ENCODE peak calls at places on chromosomes 6 and 20, in six cellular contexts. One of them, this sample, is unnamed.

GRCh38 chr20:62795023-62795761 is 1.1 kb upstream of the MRGBP start:
- DNase-seq in kidney epithelial cell: no peak
- DNase-seq in hepatocyte: peak
- DNase-seq in PC-3: peak
- DNase-seq in GM10248: no peak
- DNase-seq in IMR-90: peak
- DNase-seq in this sample: peak

GRCh38 chr20:20492521-20493334 is 124.8 kb downstream of the INSM1 start:
- DNase-seq in kidney epithelial cell: no peak
- DNase-seq in hepatocyte: no peak
- DNase-seq in PC-3: no peak
- DNase-seq in GM10248: no peak
- DNase-seq in IMR-90: no peak
- DNase-seq in this sample: no peak

GRCh38 chr6:134750669-134751068 is 199.2 kb downstream of the ALDH8A1 start:
- DNase-seq in kidney epithelial cell: no peak
- DNase-seq in hepatocyte: no peak
- DNase-seq in PC-3: no peak
- DNase-seq in GM10248: no peak
- DNase-seq in IMR-90: peak
- DNase-seq in this sample: no peak

GRCh38 chr6:149963462-149964242 is at the start of gene ULBP1:
- DNase-seq in kidney epithelial cell: no peak
- DNase-seq in hepatocyte: peak
- DNase-seq in PC-3: peak
- DNase-seq in GM10248: peak
- DNase-seq in IMR-90: peak
- DNase-seq in this sample: peak

GRCh38 chr6:113182370-113183141 is 674.6 kb upstream of the MARCKS start:
- DNase-seq in kidney epithelial cell: peak
- DNase-seq in hepatocyte: no peak
- DNase-seq in PC-3: peak
- DNase-seq in GM10248: no peak
- DNase-seq in IMR-90: peak
- DNase-seq in this sample: no peak

GRCh38 chr6:127249619-127250018 is 17.0 kb upstream of the RNF146 start:
- DNase-seq in kidney epithelial cell: no peak
- DNase-seq in hepatocyte: no peak
- DNase-seq in PC-3: no peak
- DNase-seq in GM10248: no peak
- DNase-seq in IMR-90: no peak
- DNase-seq in this sample: no peak

GRCh38 chr20:3339076-3339475 is 68.4 kb downstream of the DNAAF9 start:
- DNase-seq in kidney epithelial cell: no peak
- DNase-seq in hepatocyte: no peak
- DNase-seq in PC-3: no peak
- DNase-seq in GM10248: no peak
- DNase-seq in IMR-90: peak
- DNase-seq in this sample: no peak

GRCh38 chr6:25219581-25220249 is 59.5 kb upstream of the CARMIL1 start:
- DNase-seq in kidney epithelial cell: no peak
- DNase-seq in hepatocyte: no peak
- DNase-seq in PC-3: no peak
- DNase-seq in GM10248: no peak
- DNase-seq in IMR-90: no peak
- DNase-seq in this sample: no peak

GRCh38 chr6:71205336-71205956 is 83.2 kb upstream of the OGFRL1 start:
- DNase-seq in kidney epithelial cell: no peak
- DNase-seq in hepatocyte: no peak
- DNase-seq in PC-3: no peak
- DNase-seq in GM10248: no peak
- DNase-seq in IMR-90: peak
- DNase-seq in this sample: no peak

GRCh38 chr6:142794424-142794823 is 150.6 kb downstream of the HIVEP2 start:
- DNase-seq in kidney epithelial cell: no peak
- DNase-seq in hepatocyte: no peak
- DNase-seq in PC-3: no peak
- DNase-seq in GM10248: no peak
- DNase-seq in IMR-90: no peak
- DNase-seq in this sample: no peak

GRCh38 chr6:36061236-36061635 is 33.6 kb downstream of the MAPK14 start:
- DNase-seq in kidney epithelial cell: no peak
- DNase-seq in hepatocyte: no peak
- DNase-seq in PC-3: no peak
- DNase-seq in GM10248: no peak
- DNase-seq in IMR-90: no peak
- DNase-seq in this sample: no peak

GRCh38 chr20:2519115-2519815 is 10.6 kb upstream of the ZNF343 start:
- DNase-seq in kidney epithelial cell: no peak
- DNase-seq in hepatocyte: no peak
- DNase-seq in PC-3: no peak
- DNase-seq in GM10248: no peak
- DNase-seq in IMR-90: peak
- DNase-seq in this sample: no peak

GRCh38 chr20:7716286-7716972 is 223.8 kb downstream of the HAO1 start:
- DNase-seq in kidney epithelial cell: no peak
- DNase-seq in hepatocyte: no peak
- DNase-seq in PC-3: no peak
- DNase-seq in GM10248: no peak
- DNase-seq in IMR-90: no peak
- DNase-seq in this sample: no peak

GRCh38 chr20:1467355-1468116 is 887 bp upstream of the NSFL1C start:
- DNase-seq in kidney epithelial cell: no peak
- DNase-seq in hepatocyte: peak
- DNase-seq in PC-3: no peak
- DNase-seq in GM10248: no peak
- DNase-seq in IMR-90: no peak
- DNase-seq in this sample: peak

GRCh38 chr6:41655706-41656668 is 17.7 kb downstream of the MDFI start:
- DNase-seq in kidney epithelial cell: no peak
- DNase-seq in hepatocyte: peak
- DNase-seq in PC-3: no peak
- DNase-seq in GM10248: no peak
- DNase-seq in IMR-90: peak
- DNase-seq in this sample: no peak

GRCh38 chr6:112204350-112204706 is 50.0 kb downstream of the LAMA4 start:
- DNase-seq in kidney epithelial cell: no peak
- DNase-seq in hepatocyte: no peak
- DNase-seq in PC-3: no peak
- DNase-seq in GM10248: no peak
- DNase-seq in IMR-90: no peak
- DNase-seq in this sample: no peak

GRCh38 chr20:33687370-33687915 is 1.3 kb upstream of the E2F1 start:
- DNase-seq in kidney epithelial cell: no peak
- DNase-seq in hepatocyte: peak
- DNase-seq in PC-3: no peak
- DNase-seq in GM10248: no peak
- DNase-seq in IMR-90: no peak
- DNase-seq in this sample: no peak

GRCh38 chr6:137589067-137589848 is 95.1 kb upstream of the OLIG3 start:
- DNase-seq in kidney epithelial cell: peak
- DNase-seq in hepatocyte: peak
- DNase-seq in PC-3: peak
- DNase-seq in GM10248: peak
- DNase-seq in IMR-90: peak
- DNase-seq in this sample: peak

DNA sequence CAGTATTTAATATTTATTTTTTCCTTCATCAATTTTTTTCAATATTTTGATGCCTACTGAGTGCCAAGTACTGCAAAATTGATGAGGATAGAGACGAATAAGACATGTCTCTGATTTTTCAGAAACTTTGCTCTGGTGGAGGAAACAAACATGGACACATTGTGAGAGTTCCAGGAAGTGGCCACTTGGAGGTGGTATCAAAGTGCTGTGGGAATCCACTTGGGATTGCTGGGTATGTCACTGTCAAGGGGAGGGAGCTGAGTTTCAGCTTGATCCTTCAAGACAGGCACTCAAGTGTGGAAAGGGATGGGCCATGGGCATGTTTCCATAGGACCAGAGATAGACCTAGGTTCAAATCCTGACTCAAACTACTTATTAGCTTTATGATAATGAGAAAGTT is 24.5 kb upstream of the ABCC10 start:
- DNase-seq in kidney epithelial cell: no peak
- DNase-seq in hepatocyte: no peak
- DNase-seq in PC-3: no peak
- DNase-seq in GM10248: no peak
- DNase-seq in IMR-90: no peak
- DNase-seq in this sample: no peak
- TF ChIP-seq CTCF in kidney epithelial cell: no peak
- TF ChIP-seq CTCF in hepatocyte: no peak
- TF ChIP-seq CTCF in PC-3: no peak
- TF ChIP-seq CTCF in GM10248: no peak
- TF ChIP-seq CTCF in IMR-90: no peak
- TF ChIP-seq CTCF in this sample: no peak

GRCh38 chr6:5745081-5745480 is 261.6 kb downstream of the NRN1 start:
- DNase-seq in kidney epithelial cell: no peak
- DNase-seq in hepatocyte: no peak
- DNase-seq in PC-3: no peak
- DNase-seq in GM10248: no peak
- DNase-seq in IMR-90: no peak
- DNase-seq in this sample: no peak

GRCh38 chr6:5749016-5749665 is 257.6 kb downstream of the NRN1 start:
- DNase-seq in kidney epithelial cell: no peak
- DNase-seq in hepatocyte: no peak
- DNase-seq in PC-3: no peak
- DNase-seq in GM10248: no peak
- DNase-seq in IMR-90: no peak
- DNase-seq in this sample: no peak

GRCh38 chr6:5747379-5747778 is 259.3 kb downstream of the NRN1 start:
- DNase-seq in kidney epithelial cell: no peak
- DNase-seq in hepatocyte: no peak
- DNase-seq in PC-3: no peak
- DNase-seq in GM10248: no peak
- DNase-seq in IMR-90: no peak
- DNase-seq in this sample: no peak

GRCh38 chr6:5744497-5744896 is 262.2 kb downstream of the NRN1 start:
- DNase-seq in kidney epithelial cell: no peak
- DNase-seq in hepatocyte: no peak
- DNase-seq in PC-3: no peak
- DNase-seq in GM10248: no peak
- DNase-seq in IMR-90: no peak
- DNase-seq in this sample: no peak

DNA sequence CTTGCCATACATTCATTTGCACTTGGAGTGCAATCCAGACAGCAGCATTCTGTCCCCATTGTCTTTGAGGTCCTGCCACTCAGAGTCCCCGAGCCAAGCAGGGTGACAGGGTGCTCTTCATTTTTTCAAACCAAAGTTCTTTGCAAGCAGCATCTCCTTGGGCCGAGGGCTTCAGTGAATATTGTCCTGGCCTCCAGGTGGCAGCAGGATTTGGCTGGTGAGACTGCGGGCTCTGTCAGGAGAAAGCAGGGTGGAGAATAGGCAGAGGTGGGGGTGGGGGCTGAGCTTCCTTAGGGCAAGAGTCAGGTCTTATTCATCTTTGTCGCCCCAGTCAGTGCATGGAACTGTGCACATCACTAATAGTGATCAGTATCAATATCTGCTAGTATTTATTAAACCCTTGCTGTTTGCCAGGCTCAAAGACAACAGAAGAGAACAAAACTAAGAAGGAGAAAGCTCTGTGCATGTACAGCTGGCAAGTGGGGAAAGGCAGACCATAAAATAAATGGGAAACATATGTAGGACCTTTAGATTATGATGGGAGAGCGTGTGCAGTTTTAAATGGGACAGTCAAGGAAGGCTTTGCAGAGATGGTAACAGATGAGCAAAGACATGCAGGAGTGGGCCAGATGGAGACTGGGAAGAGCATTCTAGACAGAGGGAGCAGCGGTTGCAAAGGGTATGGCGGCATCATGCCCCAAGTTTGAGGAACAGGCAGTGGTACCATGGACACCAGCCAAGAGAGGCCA is 260.2 kb downstream of the NRN1 start:
- DNase-seq in kidney epithelial cell: no peak
- DNase-seq in hepatocyte: no peak
- DNase-seq in PC-3: peak
- DNase-seq in GM10248: no peak
- DNase-seq in IMR-90: no peak
- DNase-seq in this sample: no peak
- TF ChIP-seq CTCF in kidney epithelial cell: peak
- TF ChIP-seq CTCF in hepatocyte: peak
- TF ChIP-seq CTCF in PC-3: peak
- TF ChIP-seq CTCF in GM10248: peak
- TF ChIP-seq CTCF in IMR-90: no peak
- TF ChIP-seq CTCF in this sample: no peak

GRCh38 chr6:89944826-89945407 is 50.6 kb downstream of the GJA10 start:
- DNase-seq in kidney epithelial cell: no peak
- DNase-seq in hepatocyte: no peak
- DNase-seq in PC-3: peak
- DNase-seq in GM10248: no peak
- DNase-seq in IMR-90: peak
- DNase-seq in this sample: no peak
- TF ChIP-seq CTCF in kidney epithelial cell: peak
- TF ChIP-seq CTCF in hepatocyte: peak
- TF ChIP-seq CTCF in PC-3: peak
- TF ChIP-seq CTCF in GM10248: no peak
- TF ChIP-seq CTCF in IMR-90: peak
- TF ChIP-seq CTCF in this sample: peak

GRCh38 chr6:20302702-20303251 is 90.5 kb upstream of the MBOAT1 start:
- DNase-seq in kidney epithelial cell: peak
- DNase-seq in hepatocyte: no peak
- DNase-seq in PC-3: peak
- DNase-seq in GM10248: no peak
- DNase-seq in IMR-90: peak
- DNase-seq in this sample: no peak

GRCh38 chr6:20310185-20310584 is 91.5 kb upstream of the E2F3 start:
- DNase-seq in kidney epithelial cell: no peak
- DNase-seq in hepatocyte: no peak
- DNase-seq in PC-3: no peak
- DNase-seq in GM10248: no peak
- DNase-seq in IMR-90: no peak
- DNase-seq in this sample: no peak

GRCh38 chr6:20301256-20301655 is 89.0 kb upstream of the MBOAT1 start:
- DNase-seq in kidney epithelial cell: no peak
- DNase-seq in hepatocyte: no peak
- DNase-seq in PC-3: no peak
- DNase-seq in GM10248: no peak
- DNase-seq in IMR-90: no peak
- DNase-seq in this sample: no peak

GRCh38 chr6:20302168-20302567 is 89.9 kb upstream of the MBOAT1 start:
- DNase-seq in kidney epithelial cell: no peak
- DNase-seq in hepatocyte: no peak
- DNase-seq in PC-3: no peak
- DNase-seq in GM10248: no peak
- DNase-seq in IMR-90: no peak
- DNase-seq in this sample: no peak

GRCh38 chr6:20306491-20306890 is 94.2 kb upstream of the MBOAT1 start:
- DNase-seq in kidney epithelial cell: no peak
- DNase-seq in hepatocyte: no peak
- DNase-seq in PC-3: peak
- DNase-seq in GM10248: no peak
- DNase-seq in IMR-90: no peak
- DNase-seq in this sample: no peak
- TF ChIP-seq CTCF in kidney epithelial cell: no peak
- TF ChIP-seq CTCF in hepatocyte: no peak
- TF ChIP-seq CTCF in PC-3: no peak
- TF ChIP-seq CTCF in GM10248: no peak
- TF ChIP-seq CTCF in IMR-90: no peak
- TF ChIP-seq CTCF in this sample: no peak

GRCh38 chr20:45098096-45098773 is 2.7 kb downstream of the KCNS1 start:
- DNase-seq in kidney epithelial cell: no peak
- DNase-seq in hepatocyte: peak
- DNase-seq in PC-3: no peak
- DNase-seq in GM10248: no peak
- DNase-seq in IMR-90: no peak
- DNase-seq in this sample: peak
- TF ChIP-seq CTCF in kidney epithelial cell: peak
- TF ChIP-seq CTCF in hepatocyte: peak
- TF ChIP-seq CTCF in PC-3: no peak
- TF ChIP-seq CTCF in GM10248: no peak
- TF ChIP-seq CTCF in IMR-90: peak
- TF ChIP-seq CTCF in this sample: no peak